ENCODE peak calls at places on chromosomes 1 and 21, in four cellular contexts. T is fibroblast of the aortic adventitia, G is body of pancreas, L is GM04504. Y is an unnamed sample.
A peak's percentile ranks its signal among the peaks of the same experiment; 100 is the strongest.

GRCh38 chr21:41995577-41995976 is 14.6 kb downstream of the ZBTB21 start:
- DNase-seq in T (no peak), G (no peak), L (no peak), Y (no peak)

GRCh38 chr1:67148516-67149178 is 13.9 kb upstream of the C1orf141 start:
- DNase-seq in T (peak; percentile 11), G (no peak), L (no peak), Y (peak; percentile 50)

GRCh38 chr1:91792393-91793032 is 93.4 kb downstream of the TGFBR3 start:
- DNase-seq in T (no peak), G (no peak), L (no peak), Y (peak; percentile 8)

GRCh38 chr1:104408268-104408667 is 658.6 kb downstream of the AMY1C start:
- DNase-seq in T (no peak), G (no peak), L (no peak), Y (no peak)

GRCh38 chr1:172322219-172323061 is 98.0 kb upstream of the C1orf105 start:
- DNase-seq in T (peak; percentile 95), G (peak; percentile 34), L (peak; percentile 82), Y (peak; percentile 53)

GRCh38 chr21:34157456-34158025 is 84.2 kb downstream of the MRPS6 start:
- DNase-seq in T (no peak), G (no peak), L (no peak), Y (no peak)

GRCh38 chr1:212482352-212483153 is 49.8 kb downstream of the NENF start:
- DNase-seq in T (peak; percentile 45), G (no peak), L (no peak), Y (no peak)

GRCh38 chr1:200376521-200376920 is 33.3 kb downstream of the ZNF281 start:
- DNase-seq in T (peak; percentile 67), G (no peak), L (no peak), Y (no peak)

GRCh38 chr1:156670791-156671190 is 6.4 kb downstream of the NES start:
- DNase-seq in T (no peak), G (no peak), L (no peak), Y (no peak)

GRCh38 chr1:182588460-182589396 is at the start of gene RNASEL:
- DNase-seq in T (peak; percentile 68), G (peak; percentile 73), L (peak; percentile 56), Y (peak; percentile 81)

GRCh38 chr1:224697888-224698450 is 81.9 kb downstream of the CNIH3 start:
- DNase-seq in T (peak; percentile 44), G (no peak), L (no peak), Y (no peak)

GRCh38 chr1:192852001-192852400 is 43.2 kb downstream of the RGS2 start:
- DNase-seq in T (no peak), G (no peak), L (no peak), Y (no peak)

GRCh38 chr1:64948905-64949833 is 17.2 kb downstream of the JAK1 start:
- DNase-seq in T (peak; percentile 58), G (no peak), L (no peak), Y (peak; percentile 64)

GRCh38 chr1:237181731-237182317 is 139.8 kb downstream of the RYR2 start:
- DNase-seq in T (no peak), G (no peak), L (no peak), Y (no peak)

GRCh38 chr1:211985556-211986264 is 49.6 kb downstream of the INTS7 start:
- DNase-seq in T (no peak), G (no peak), L (no peak), Y (no peak)

GRCh38 chr1:78101514-78101913 is 55.7 kb downstream of the GIPC2 start:
- DNase-seq in T (peak; percentile 99), G (peak; percentile 64), L (peak; percentile 64), Y (peak; percentile 9)

GRCh38 chr1:155989242-155989991 is 11.1 kb upstream of the ARHGEF2 start:
- DNase-seq in T (peak; percentile 84), G (peak; percentile 66), L (no peak), Y (peak; percentile 83)

GRCh38 chr1:74790453-74790852 is 57.5 kb downstream of the TYW3 start:
- DNase-seq in T (no peak), G (no peak), L (no peak), Y (no peak)

GRCh38 chr1:38114231-38114630 is 67.6 kb upstream of the POU3F1 start:
- DNase-seq in T (peak; percentile 12), G (peak; percentile 19), L (no peak), Y (no peak)

GRCh38 chr21:42567181-42567560 is 53.5 kb downstream of the SLC37A1 start:
- DNase-seq in T (no peak), G (no peak), L (no peak), Y (no peak)

GRCh38 chr1:211541715-211542477 is 37.1 kb downstream of the SLC30A1 start:
- DNase-seq in T (peak; percentile 16), G (no peak), L (no peak), Y (peak; percentile 76)

GRCh38 chr1:29958271-29958670 is 721.9 kb downstream of the PTPRU start:
- DNase-seq in T (no peak), G (no peak), L (no peak), Y (no peak)

GRCh38 chr21:35737899-35738341 is 322.4 kb downstream of the SETD4 start:
- DNase-seq in T (peak; percentile 80), G (no peak), L (peak; percentile 24), Y (no peak)

GRCh38 chr1:114986286-114986685 is 43.3 kb upstream of the TSHB start:
- DNase-seq in T (peak; percentile 8), G (no peak), L (peak; percentile 4), Y (no peak)

GRCh38 chr1:1921459-1921862 is 2.4 kb upstream of the TMEM52 start:
- DNase-seq in T (no peak), G (no peak), L (no peak), Y (no peak)

GRCh38 chr1:87888456-87888855 is 559.8 kb downstream of the LMO4 start:
- DNase-seq in T (no peak), G (no peak), L (peak; percentile 62), Y (no peak)

GRCh38 chr1:27785763-27786162 is 12.7 kb downstream of the STX12 start:
- DNase-seq in T (peak; percentile 36), G (peak; percentile 20), L (no peak), Y (peak; percentile 5)

GRCh38 chr1:155051777-155052398 is 772 bp downstream of the ADAM15 start:
- DNase-seq in T (peak; percentile 22), G (peak; percentile 46), L (no peak), Y (peak; percentile 49)

GRCh38 chr1:241647658-241648057 is 4.4 kb upstream of the WDR64 start:
- DNase-seq in T (no peak), G (no peak), L (peak; percentile 22), Y (no peak)

GRCh38 chr1:43836267-43836951 is 97.2 kb upstream of the ARTN start:
- DNase-seq in T (no peak), G (peak; percentile 40), L (no peak), Y (peak; percentile 94)

GRCh38 chr1:185442065-185442464 is 125.0 kb upstream of the IVNS1ABP start:
- DNase-seq in T (peak; percentile 32), G (no peak), L (no peak), Y (no peak)

GRCh38 chr1:231986631-231987291 is 360.2 kb downstream of the DISC1 start:
- DNase-seq in T (peak; percentile 7), G (no peak), L (no peak), Y (no peak)

GRCh38 chr21:41630249-41630648 is 122.3 kb upstream of the TMPRSS2 start:
- DNase-seq in T (peak; percentile 100), G (no peak), L (peak; percentile 100), Y (no peak)

GRCh38 chr1:157975216-157975615 is 18.2 kb upstream of the KIRREL1 start:
- DNase-seq in T (no peak), G (no peak), L (no peak), Y (no peak)